ENCODE peak calls at places on chromosomes 7 and 10, in seven cellular contexts. One of them, this sample, is unnamed.

GRCh38 chr7:11120068-11120664 is 146.5 kb downstream of the PHF14 start:
- DNase-seq in NAMALWA: no peak
- DNase-seq in effector CD4-positive, alpha-beta T cell: no peak
- DNase-seq in NCI-H2171: no peak
- DNase-seq in NT2/D1: no peak
- DNase-seq in amygdala: no peak
- DNase-seq in T follicular helper cell: no peak
- DNase-seq in this sample: no peak

GRCh38 chr10:112963835-112964234 is 13.8 kb downstream of the TCF7L2 start:
- DNase-seq in NAMALWA: no peak
- DNase-seq in effector CD4-positive, alpha-beta T cell: no peak
- DNase-seq in NCI-H2171: no peak
- DNase-seq in NT2/D1: no peak
- DNase-seq in amygdala: no peak
- DNase-seq in T follicular helper cell: no peak
- DNase-seq in this sample: peak

GRCh38 chr7:116249969-116250553 is 39.7 kb downstream of the TES start:
- DNase-seq in NAMALWA: peak
- DNase-seq in effector CD4-positive, alpha-beta T cell: no peak
- DNase-seq in NCI-H2171: no peak
- DNase-seq in NT2/D1: no peak
- DNase-seq in amygdala: no peak
- DNase-seq in T follicular helper cell: no peak
- DNase-seq in this sample: peak

GRCh38 chr7:20030417-20030816 is 186.8 kb downstream of the MACC1 start:
- DNase-seq in NAMALWA: no peak
- DNase-seq in effector CD4-positive, alpha-beta T cell: no peak
- DNase-seq in NCI-H2171: no peak
- DNase-seq in NT2/D1: no peak
- DNase-seq in amygdala: no peak
- DNase-seq in T follicular helper cell: no peak
- DNase-seq in this sample: peak

GRCh38 chr10:24882047-24882698 is 70.2 kb downstream of the PRTFDC1 start:
- DNase-seq in NAMALWA: no peak
- DNase-seq in effector CD4-positive, alpha-beta T cell: peak
- DNase-seq in NCI-H2171: no peak
- DNase-seq in NT2/D1: no peak
- DNase-seq in amygdala: no peak
- DNase-seq in T follicular helper cell: no peak
- DNase-seq in this sample: peak

GRCh38 chr7:151374139-151374538 is 32.5 kb downstream of the NUB1 start:
- DNase-seq in NAMALWA: no peak
- DNase-seq in effector CD4-positive, alpha-beta T cell: no peak
- DNase-seq in NCI-H2171: no peak
- DNase-seq in NT2/D1: no peak
- DNase-seq in amygdala: peak
- DNase-seq in T follicular helper cell: no peak
- DNase-seq in this sample: no peak

GRCh38 chr10:110865184-110865803 is 6.4 kb upstream of the PDCD4 start:
- DNase-seq in NAMALWA: peak
- DNase-seq in effector CD4-positive, alpha-beta T cell: no peak
- DNase-seq in NCI-H2171: no peak
- DNase-seq in NT2/D1: no peak
- DNase-seq in amygdala: no peak
- DNase-seq in T follicular helper cell: no peak
- DNase-seq in this sample: no peak

GRCh38 chr10:119517235-119518141 is 25.0 kb downstream of the RGS10 start:
- DNase-seq in NAMALWA: peak
- DNase-seq in effector CD4-positive, alpha-beta T cell: peak
- DNase-seq in NCI-H2171: no peak
- DNase-seq in NT2/D1: no peak
- DNase-seq in amygdala: peak
- DNase-seq in T follicular helper cell: peak
- DNase-seq in this sample: peak

GRCh38 chr10:76297787-76298281 is 866.4 kb downstream of the LRMDA start:
- DNase-seq in NAMALWA: no peak
- DNase-seq in effector CD4-positive, alpha-beta T cell: no peak
- DNase-seq in NCI-H2171: no peak
- DNase-seq in NT2/D1: no peak
- DNase-seq in amygdala: no peak
- DNase-seq in T follicular helper cell: no peak
- DNase-seq in this sample: no peak

GRCh38 chr7:155090647-155091046 is 20.5 kb downstream of the HTR5A start:
- DNase-seq in NAMALWA: no peak
- DNase-seq in effector CD4-positive, alpha-beta T cell: no peak
- DNase-seq in NCI-H2171: no peak
- DNase-seq in NT2/D1: no peak
- DNase-seq in amygdala: no peak
- DNase-seq in T follicular helper cell: no peak
- DNase-seq in this sample: peak

GRCh38 chr10:132565516-132566209 is 28.1 kb downstream of the INPP5A start:
- DNase-seq in NAMALWA: no peak
- DNase-seq in effector CD4-positive, alpha-beta T cell: no peak
- DNase-seq in NCI-H2171: no peak
- DNase-seq in NT2/D1: no peak
- DNase-seq in amygdala: no peak
- DNase-seq in T follicular helper cell: no peak
- DNase-seq in this sample: peak

GRCh38 chr7:16200591-16200990 is 220.7 kb downstream of the CRPPA start:
- DNase-seq in NAMALWA: no peak
- DNase-seq in effector CD4-positive, alpha-beta T cell: no peak
- DNase-seq in NCI-H2171: no peak
- DNase-seq in NT2/D1: no peak
- DNase-seq in amygdala: no peak
- DNase-seq in T follicular helper cell: no peak
- DNase-seq in this sample: no peak

GRCh38 chr7:156308976-156309620 is 331.5 kb upstream of the RNF32 start:
- DNase-seq in NAMALWA: no peak
- DNase-seq in effector CD4-positive, alpha-beta T cell: no peak
- DNase-seq in NCI-H2171: no peak
- DNase-seq in NT2/D1: no peak
- DNase-seq in amygdala: peak
- DNase-seq in T follicular helper cell: no peak
- DNase-seq in this sample: no peak

GRCh38 chr7:98935811-98936210 is 57.5 kb downstream of the TRRAP start:
- DNase-seq in NAMALWA: no peak
- DNase-seq in effector CD4-positive, alpha-beta T cell: no peak
- DNase-seq in NCI-H2171: no peak
- DNase-seq in NT2/D1: no peak
- DNase-seq in amygdala: no peak
- DNase-seq in T follicular helper cell: no peak
- DNase-seq in this sample: no peak

GRCh38 chr7:158710651-158711102 is 6.1 kb upstream of the NCAPG2 start:
- DNase-seq in NAMALWA: no peak
- DNase-seq in effector CD4-positive, alpha-beta T cell: no peak
- DNase-seq in NCI-H2171: no peak
- DNase-seq in NT2/D1: no peak
- DNase-seq in amygdala: no peak
- DNase-seq in T follicular helper cell: no peak
- DNase-seq in this sample: no peak

GRCh38 chr10:118835682-118836326 is 81.0 kb upstream of the CACUL1 start:
- DNase-seq in NAMALWA: no peak
- DNase-seq in effector CD4-positive, alpha-beta T cell: no peak
- DNase-seq in NCI-H2171: peak
- DNase-seq in NT2/D1: no peak
- DNase-seq in amygdala: no peak
- DNase-seq in T follicular helper cell: no peak
- DNase-seq in this sample: peak

GRCh38 chr7:66682350-66683093 is 53.8 kb downstream of the KCTD7 start:
- DNase-seq in NAMALWA: no peak
- DNase-seq in effector CD4-positive, alpha-beta T cell: no peak
- DNase-seq in NCI-H2171: no peak
- DNase-seq in NT2/D1: no peak
- DNase-seq in amygdala: no peak
- DNase-seq in T follicular helper cell: no peak
- DNase-seq in this sample: peak

GRCh38 chr7:297611-298374 is 7.8 kb downstream of the FOXL3 start:
- DNase-seq in NAMALWA: no peak
- DNase-seq in effector CD4-positive, alpha-beta T cell: no peak
- DNase-seq in NCI-H2171: no peak
- DNase-seq in NT2/D1: no peak
- DNase-seq in amygdala: no peak
- DNase-seq in T follicular helper cell: no peak
- DNase-seq in this sample: no peak

GRCh38 chr7:45146531-45147379 is 10.8 kb upstream of the RAMP3 start:
- DNase-seq in NAMALWA: no peak
- DNase-seq in effector CD4-positive, alpha-beta T cell: no peak
- DNase-seq in NCI-H2171: no peak
- DNase-seq in NT2/D1: no peak
- DNase-seq in amygdala: no peak
- DNase-seq in T follicular helper cell: no peak
- DNase-seq in this sample: no peak

GRCh38 chr10:125521721-125522680 is 161.0 kb downstream of the TEX36 start:
- DNase-seq in NAMALWA: peak
- DNase-seq in effector CD4-positive, alpha-beta T cell: no peak
- DNase-seq in NCI-H2171: no peak
- DNase-seq in NT2/D1: peak
- DNase-seq in amygdala: no peak
- DNase-seq in T follicular helper cell: no peak
- DNase-seq in this sample: peak

GRCh38 chr7:22357311-22358175 is 589 bp upstream of the RAPGEF5 start:
- DNase-seq in NAMALWA: peak
- DNase-seq in effector CD4-positive, alpha-beta T cell: no peak
- DNase-seq in NCI-H2171: no peak
- DNase-seq in NT2/D1: no peak
- DNase-seq in amygdala: no peak
- DNase-seq in T follicular helper cell: no peak
- DNase-seq in this sample: peak

GRCh38 chr7:102111063-102111757 is 175.5 kb upstream of the SH2B2 start:
- DNase-seq in NAMALWA: no peak
- DNase-seq in effector CD4-positive, alpha-beta T cell: no peak
- DNase-seq in NCI-H2171: no peak
- DNase-seq in NT2/D1: no peak
- DNase-seq in amygdala: peak
- DNase-seq in T follicular helper cell: no peak
- DNase-seq in this sample: no peak

GRCh38 chr10:13751191-13751764 is 164.5 kb downstream of the PRPF18 start:
- DNase-seq in NAMALWA: no peak
- DNase-seq in effector CD4-positive, alpha-beta T cell: no peak
- DNase-seq in NCI-H2171: no peak
- DNase-seq in NT2/D1: no peak
- DNase-seq in amygdala: no peak
- DNase-seq in T follicular helper cell: no peak
- DNase-seq in this sample: no peak

GRCh38 chr7:1193593-1194424 is 33.8 kb upstream of the ZFAND2A start:
- DNase-seq in NAMALWA: no peak
- DNase-seq in effector CD4-positive, alpha-beta T cell: no peak
- DNase-seq in NCI-H2171: peak
- DNase-seq in NT2/D1: no peak
- DNase-seq in amygdala: peak
- DNase-seq in T follicular helper cell: no peak
- DNase-seq in this sample: peak

GRCh38 chr10:17001961-17002749 is 127.5 kb downstream of the CUBN start:
- DNase-seq in NAMALWA: no peak
- DNase-seq in effector CD4-positive, alpha-beta T cell: peak
- DNase-seq in NCI-H2171: no peak
- DNase-seq in NT2/D1: no peak
- DNase-seq in amygdala: no peak
- DNase-seq in T follicular helper cell: no peak
- DNase-seq in this sample: peak

GRCh38 chr7:18393465-18394118 is 102.0 kb upstream of the HDAC9 start:
- DNase-seq in NAMALWA: no peak
- DNase-seq in effector CD4-positive, alpha-beta T cell: no peak
- DNase-seq in NCI-H2171: no peak
- DNase-seq in NT2/D1: no peak
- DNase-seq in amygdala: no peak
- DNase-seq in T follicular helper cell: no peak
- DNase-seq in this sample: peak

GRCh38 chr10:124357583-124357930 is 61.2 kb downstream of the OAT start:
- DNase-seq in NAMALWA: no peak
- DNase-seq in effector CD4-positive, alpha-beta T cell: no peak
- DNase-seq in NCI-H2171: no peak
- DNase-seq in NT2/D1: no peak
- DNase-seq in amygdala: no peak
- DNase-seq in T follicular helper cell: no peak
- DNase-seq in this sample: no peak

GRCh38 chr7:156025675-156026074 is 213.4 kb upstream of the SHH start:
- DNase-seq in NAMALWA: no peak
- DNase-seq in effector CD4-positive, alpha-beta T cell: no peak
- DNase-seq in NCI-H2171: no peak
- DNase-seq in NT2/D1: no peak
- DNase-seq in amygdala: no peak
- DNase-seq in T follicular helper cell: no peak
- DNase-seq in this sample: no peak